ENCODE peak calls at places on chromosomes 6 and 20, in nine cellular contexts. J is AG09309, X is OCI-LY7, U is pancreas, Q is ovary, I is GM12865, P is lower lobe of right lung, C is foreskin keratinocyte, W is GM06990. Z is an unnamed sample.

GRCh38 chr20:36091561-36092423 is 62.7 kb upstream of the EPB41L1 start:
- DNase-seq in J (no peak), X (no peak), U (peak; percentile 29), Q (no peak), I (no peak), P (no peak), C (peak; percentile 16), W (no peak), Z (no peak)

GRCh38 chr6:113412589-113413367 is 444.4 kb upstream of the MARCKS start:
- DNase-seq in J (no peak), X (no peak), U (no peak), Q (no peak), I (no peak), P (no peak), C (no peak), W (no peak), Z (no peak)

GRCh38 chr20:33602826-33603590 is 59.1 kb upstream of the C20orf144 start:
- DNase-seq in J (no peak), X (peak; percentile 52), U (no peak), Q (no peak), I (peak; percentile 40), P (no peak), C (peak; percentile 25), W (peak; percentile 24), Z (no peak)

GRCh38 chr6:52132326-52132725 is 44.9 kb upstream of the PKHD1 start:
- DNase-seq in J (no peak), X (no peak), U (no peak), Q (no peak), I (no peak), P (no peak), C (no peak), W (no peak), Z (no peak)

GRCh38 chr6:155187096-155187495 is 76.7 kb upstream of the CLDN20 start:
- DNase-seq in J (no peak), X (no peak), U (no peak), Q (no peak), I (no peak), P (no peak), C (no peak), W (no peak), Z (peak; percentile 36)

GRCh38 chr6:27078734-27079357 is 168.7 kb upstream of the PRSS16 start:
- DNase-seq in J (peak; percentile 20), X (peak; percentile 67), U (peak; percentile 53), Q (peak; percentile 18), I (peak; percentile 74), P (no peak), C (peak; percentile 36), W (peak; percentile 28), Z (peak; percentile 30)

GRCh38 chr20:25399038-25399430 is 8.4 kb upstream of the ABHD12 start:
- DNase-seq in J (peak; percentile 55), X (peak; percentile 66), U (peak; percentile 63), Q (peak; percentile 46), I (peak; percentile 66), P (no peak), C (no peak), W (no peak), Z (peak; percentile 56)

GRCh38 chr20:57794600-57795346 is 85.0 kb upstream of the PMEPA1 start:
- DNase-seq in J (no peak), X (no peak), U (no peak), Q (no peak), I (no peak), P (no peak), C (no peak), W (no peak), Z (no peak)

DNA sequence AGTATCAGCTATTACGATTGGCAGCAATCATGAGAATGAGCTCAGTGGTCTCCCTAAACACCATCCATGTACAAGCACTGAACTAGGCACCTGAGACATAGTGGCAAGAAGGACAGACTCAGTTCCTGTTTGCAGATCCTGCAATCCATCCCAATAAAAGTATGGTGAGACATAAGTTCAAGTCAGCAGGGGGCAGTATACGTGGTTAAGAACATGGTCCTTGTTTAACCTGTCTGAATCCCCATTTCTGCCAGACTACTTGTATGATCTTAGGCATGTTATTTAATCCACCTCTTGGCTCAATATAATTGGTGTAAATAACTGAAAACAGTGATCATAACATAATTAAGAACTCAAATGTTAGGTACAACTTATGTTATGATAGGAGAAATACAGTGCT is 33.2 kb upstream of the PNISR start:
- DNase-seq in J (no peak), X (peak; percentile 43), U (no peak), Q (no peak), I (peak; percentile 31), P (no peak), C (peak; percentile 14), W (no peak), Z (no peak)
- TF ChIP-seq CTCF in J (peak; percentile 39), X (peak; percentile 72), U (no peak), Q (no peak), I (no peak), P (peak; percentile 16), C (peak; percentile 54), W (peak; percentile 39), Z (peak; percentile 5)

GRCh38 chr6:80226699-80227098 is 120.2 kb downstream of the BCKDHB start:
- DNase-seq in J (no peak), X (no peak), U (no peak), Q (no peak), I (no peak), P (no peak), C (no peak), W (no peak), Z (no peak)
- TF ChIP-seq CTCF in J (no peak), X (no peak), U (no peak), Q (no peak), I (no peak), P (no peak), C (no peak), W (no peak), Z (no peak)

GRCh38 chr6:88359530-88360202 is 193.5 kb upstream of the CNR1 start:
- DNase-seq in J (no peak), X (peak; percentile 29), U (no peak), Q (no peak), I (no peak), P (no peak), C (no peak), W (no peak), Z (no peak)

GRCh38 chr6:88360203-88360797 is 194.2 kb upstream of the CNR1 start:
- DNase-seq in J (no peak), X (no peak), U (no peak), Q (no peak), I (no peak), P (no peak), C (no peak), W (no peak), Z (no peak)

GRCh38 chr6:88361298-88361697 is 195.2 kb upstream of the CNR1 start:
- DNase-seq in J (no peak), X (no peak), U (no peak), Q (no peak), I (no peak), P (no peak), C (no peak), W (no peak), Z (no peak)

GRCh38 chr6:88358846-88359245 is 192.7 kb upstream of the CNR1 start:
- DNase-seq in J (no peak), X (no peak), U (no peak), Q (no peak), I (no peak), P (no peak), C (no peak), W (no peak), Z (no peak)

GRCh38 chr6:88361754-88362153 is 195.6 kb upstream of the CNR1 start:
- DNase-seq in J (no peak), X (no peak), U (no peak), Q (no peak), I (no peak), P (no peak), C (no peak), W (no peak), Z (no peak)
- TF ChIP-seq CTCF in J (no peak), X (no peak), U (no peak), Q (no peak), I (no peak), P (no peak), C (no peak), W (no peak), Z (no peak)

GRCh38 chr20:44615876-44616603 is 33.7 kb downstream of the PKIG start:
- DNase-seq in J (no peak), X (peak; percentile 37), U (no peak), Q (no peak), I (no peak), P (no peak), C (no peak), W (no peak), Z (peak; percentile 30)
- TF ChIP-seq CTCF in J (no peak), X (no peak), U (no peak), Q (no peak), I (no peak), P (no peak), C (no peak), W (no peak), Z (no peak)

GRCh38 chr6:79778794-79779193 is 147.7 kb downstream of the SH3BGRL2 start:
- DNase-seq in J (no peak), X (no peak), U (no peak), Q (no peak), I (no peak), P (no peak), C (no peak), W (no peak), Z (no peak)
- TF ChIP-seq CTCF in J (no peak), X (no peak), U (no peak), Q (no peak), I (no peak), P (no peak), C (no peak), W (no peak), Z (no peak)

GRCh38 chr6:57221936-57222683 is at the start of gene RAB23:
- DNase-seq in J (no peak), X (peak; percentile 85), U (peak; percentile 87), Q (peak; percentile 85), I (peak; percentile 89), P (peak; percentile 83), C (no peak), W (peak; percentile 90), Z (peak; percentile 91)
- TF ChIP-seq CTCF in J (no peak), X (peak; percentile 6), U (no peak), Q (no peak), I (no peak), P (no peak), C (no peak), W (no peak), Z (no peak)

DNA sequence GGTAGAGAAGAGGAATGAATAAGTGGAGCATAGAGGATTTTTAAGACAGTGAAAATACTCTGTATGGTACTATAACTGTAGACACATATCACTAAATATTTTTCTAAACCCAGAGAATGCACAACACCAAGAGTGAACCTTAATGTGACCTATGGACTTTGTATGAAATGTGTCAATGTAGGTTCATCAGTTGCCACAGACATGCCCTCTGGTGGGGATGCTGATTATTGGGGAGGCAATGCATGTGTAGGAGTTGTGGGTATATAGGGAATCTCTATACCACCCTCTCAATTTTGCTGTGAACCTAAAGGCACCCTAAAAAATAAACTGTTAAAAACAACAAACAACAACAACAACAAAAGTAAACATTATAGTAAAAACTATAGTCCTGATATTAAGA is 293.7 kb downstream of the RNF144B start:
- DNase-seq in J (no peak), X (no peak), U (no peak), Q (no peak), I (no peak), P (no peak), C (no peak), W (no peak), Z (no peak)
- TF ChIP-seq CTCF in J (peak; percentile 4), X (peak; percentile 28), U (no peak), Q (no peak), I (no peak), P (no peak), C (peak; percentile 35), W (no peak), Z (no peak)

Z was measured in GM13976.